ENCODE peak calls at places on chromosomes 11 and 22, in eight cellular contexts. T, S, L, G, U, O, Y and V are unnamed samples.

GRCh38 chr11:66429983-66430602 is 8.6 kb downstream of the MRPL11 start:
- DNase-seq in T (peak), S (peak), L (peak), G (peak), U (peak), O (peak), Y (peak), V (peak)

GRCh38 chr11:5489571-5490357 is 1.3 kb downstream of the OR52D1 start:
- DNase-seq in T (no peak), S (no peak), L (no peak), G (no peak), U (no peak), O (no peak), Y (no peak), V (no peak)

GRCh38 chr11:62556102-62556871 is 9.7 kb upstream of the AHNAK start:
- DNase-seq in T (peak), S (peak), L (peak), G (peak), U (peak), O (peak), Y (peak), V (peak)

GRCh38 chr22:45537734-45538181 is 35.1 kb downstream of the FBLN1 start:
- DNase-seq in T (no peak), S (peak), L (no peak), G (no peak), U (peak), O (peak), Y (no peak), V (peak)

GRCh38 chr11:74004046-74004693 is 4.7 kb downstream of the UCP3 start:
- DNase-seq in T (no peak), S (no peak), L (no peak), G (no peak), U (peak), O (no peak), Y (no peak), V (peak)

GRCh38 chr11:10305262-10305963 is 540 bp downstream of the ADM start:
- DNase-seq in T (no peak), S (peak), L (peak), G (no peak), U (peak), O (peak), Y (peak), V (no peak)

GRCh38 chr11:69860244-69860643 is 41.0 kb upstream of the FGF3 start:
- DNase-seq in T (no peak), S (no peak), L (no peak), G (no peak), U (no peak), O (no peak), Y (no peak), V (peak)

GRCh38 chr11:64340671-64341335 is 799 bp downstream of the CCDC88B start:
- DNase-seq in T (no peak), S (peak), L (no peak), G (peak), U (peak), O (peak), Y (no peak), V (no peak)

GRCh38 chr11:8787372-8787771 is 104.8 kb downstream of the RPL27A start:
- DNase-seq in T (no peak), S (no peak), L (no peak), G (no peak), U (no peak), O (no peak), Y (no peak), V (no peak)

GRCh38 chr11:72989727-72990126 is 152.4 kb downstream of the FCHSD2 start:
- DNase-seq in T (no peak), S (no peak), L (no peak), G (no peak), U (no peak), O (no peak), Y (no peak), V (no peak)

GRCh38 chr22:36405671-36406070 is 17.9 kb upstream of the MYH9 start:
- DNase-seq in T (no peak), S (no peak), L (peak), G (no peak), U (peak), O (peak), Y (no peak), V (no peak)

GRCh38 chr11:62001450-62002178 is 34.2 kb upstream of the FTH1 start:
- DNase-seq in T (no peak), S (no peak), L (no peak), G (no peak), U (peak), O (peak), Y (peak), V (no peak)

GRCh38 chr22:46107753-46108563 is 42.4 kb upstream of the PPARA start:
- DNase-seq in T (peak), S (no peak), L (peak), G (no peak), U (no peak), O (no peak), Y (no peak), V (no peak)

GRCh38 chr11:116986521-116987105 is 111.6 kb downstream of the SIK3 start:
- DNase-seq in T (no peak), S (no peak), L (peak), G (no peak), U (no peak), O (no peak), Y (no peak), V (no peak)

DNA sequence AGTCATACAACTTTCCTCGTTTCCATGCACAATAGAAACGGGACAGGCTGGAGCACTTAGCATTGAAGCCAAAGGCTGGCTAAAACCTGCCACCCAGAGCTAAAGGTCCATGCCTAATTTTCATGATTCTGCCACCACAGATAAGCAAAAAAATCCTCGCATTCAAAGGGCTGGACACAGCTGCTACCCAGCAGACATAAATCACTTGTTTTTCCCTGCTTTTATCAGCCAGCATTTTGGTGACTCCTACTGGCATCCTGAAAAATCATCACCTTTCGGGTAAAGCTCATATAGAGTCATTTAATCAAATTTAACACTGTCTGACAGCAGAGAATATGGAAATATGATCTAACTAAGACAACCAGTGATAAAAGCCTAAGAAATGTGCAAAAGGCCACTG is 37.9 kb downstream of the ALG9 start:
- DNase-seq in T (no peak), S (no peak), L (no peak), G (no peak), U (no peak), O (no peak), Y (no peak), V (no peak)
- TF ChIP-seq CTCF in T (no peak), S (no peak), L (no peak), G (no peak), U (no peak), O (no peak), Y (no peak), V (no peak)

GRCh38 chr11:78023426-78023825 is 350 bp upstream of the KCTD14 start:
- DNase-seq in T (no peak), S (no peak), L (no peak), G (no peak), U (no peak), O (no peak), Y (no peak), V (no peak)
- H3K4me3 ChIP-seq in T (peak), S (peak), L (peak), G (no peak), U (peak), O (peak), Y (no peak), V (peak)

GRCh38 chr11:115928811-115929210 is 424.6 kb upstream of the CADM1 start:
- DNase-seq in T (no peak), S (no peak), L (no peak), G (no peak), U (no peak), O (no peak), Y (no peak), V (no peak)

GRCh38 chr11:115929618-115930129 is 425.5 kb upstream of the CADM1 start:
- DNase-seq in T (no peak), S (no peak), L (no peak), G (no peak), U (no peak), O (no peak), Y (no peak), V (no peak)

GRCh38 chr11:115930886-115931537 is 426.8 kb upstream of the CADM1 start:
- DNase-seq in T (no peak), S (peak), L (no peak), G (no peak), U (no peak), O (no peak), Y (no peak), V (no peak)

GRCh38 chr11:115931684-115932083 is 427.5 kb upstream of the CADM1 start:
- DNase-seq in T (no peak), S (no peak), L (no peak), G (no peak), U (no peak), O (no peak), Y (no peak), V (no peak)

GRCh38 chr11:115930276-115930675 is 426.1 kb upstream of the CADM1 start:
- DNase-seq in T (no peak), S (peak), L (no peak), G (no peak), U (no peak), O (no peak), Y (no peak), V (no peak)
- TF ChIP-seq POLR2A in T (no peak), S (no peak), L (no peak), G (no peak), U (no peak), O (no peak), Y (no peak), V (no peak)

GRCh38 chr11:45453721-45454120 is 167.6 kb upstream of the SYT13 start:
- DNase-seq in T (no peak), S (no peak), L (no peak), G (no peak), U (no peak), O (no peak), Y (no peak), V (no peak)
- TF ChIP-seq CTCF in T (no peak), S (no peak), L (no peak), G (no peak), U (no peak), O (no peak), Y (no peak), V (no peak)

DNA sequence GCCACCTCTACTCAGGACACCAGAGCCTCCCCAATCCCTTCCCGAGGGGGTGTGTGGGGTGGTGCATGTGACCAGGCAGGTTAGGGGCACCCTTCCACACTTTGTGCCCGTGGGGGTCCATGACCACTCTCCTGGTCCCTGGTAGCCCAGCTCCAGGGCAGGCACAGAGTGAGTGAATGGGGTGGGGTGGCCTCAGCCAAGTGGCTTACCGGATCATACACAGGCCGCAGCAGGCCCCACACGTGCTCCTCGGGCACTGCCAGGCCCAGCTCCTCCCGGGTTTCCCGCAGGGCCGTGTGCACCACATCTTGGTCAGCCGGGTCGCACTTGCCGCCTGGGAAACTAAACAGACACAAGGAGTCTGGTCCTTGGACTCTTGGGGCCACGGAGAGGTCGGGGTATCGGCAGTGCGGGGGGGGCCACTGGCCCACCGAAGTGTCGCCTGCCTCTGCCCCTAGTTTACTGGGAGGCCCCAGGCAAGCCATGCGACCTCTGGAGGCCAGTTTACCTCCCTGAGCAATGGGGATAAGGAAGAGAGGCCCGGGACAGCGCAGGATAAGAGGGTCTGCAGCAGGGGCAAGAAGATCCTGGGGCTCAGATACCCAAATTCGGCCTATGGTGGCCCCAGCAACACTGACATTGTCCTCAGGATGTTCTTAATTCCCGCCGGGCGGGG is 889 bp downstream of the NUDT8 start:
- DNase-seq in T (no peak), S (peak), L (no peak), G (no peak), U (no peak), O (no peak), Y (no peak), V (no peak)
- H3K4me3 ChIP-seq in T (peak), S (peak), L (peak), G (no peak), U (peak), O (peak), Y (peak), V (peak)